ENCODE peak calls at places on chromosomes 12 and 14, in four cellular contexts. X is stomach, S is gastrocnemius medialis, Q is H1. V is an unnamed sample. For H3K9me3, the result is how much of the 10 kb centered on the place peaks cover.

GRCh38 chr14:61616524-61617185 is 78.7 kb upstream of the HIF1A start:
- DNase-seq in X (no peak), S (no peak), Q (no peak), V (peak)

GRCh38 chr12:78977463-78977862 is 112.9 kb downstream of the SYT1 start:
- DNase-seq in S (no peak), Q (no peak), X (no peak), V (no peak)

GRCh38 chr14:81837304-81837703 is 303.7 kb upstream of the SEL1L start:
- DNase-seq in S (no peak), X (no peak), Q (no peak), V (no peak)

GRCh38 chr12:106602071-106602470 is 19.3 kb downstream of the RFX4 start:
- DNase-seq in S (no peak), Q (no peak), X (no peak), V (no peak)

GRCh38 chr14:53209370-53209769 is 56.2 kb upstream of the DDHD1 start:
- DNase-seq in Q (no peak), S (no peak), X (no peak), V (no peak)

GRCh38 chr14:60151715-60152114 is 13.5 kb downstream of the DHRS7 start:
- DNase-seq in Q (no peak), S (peak), X (peak), V (peak)

GRCh38 chr14:78254911-78255431 is 84.8 kb downstream of the NRXN3 start:
- DNase-seq in S (no peak), X (no peak), Q (no peak), V (peak)

GRCh38 chr12:127060310-127060847 is 1206.6 kb upstream of the TMEM132C start:
- DNase-seq in Q (no peak), X (no peak), S (no peak), V (no peak)

GRCh38 chr12:7374423-7375144 is 69.4 kb downstream of the CD163L1 start:
- DNase-seq in S (no peak), X (no peak), Q (peak), V (peak)

GRCh38 chr12:57454566-57455373 is at the start of gene INHBE:
- DNase-seq in X (no peak), Q (peak), S (peak), V (no peak)

GRCh38 chr14:55721353-55721752 is 141.3 kb downstream of the KTN1 start:
- DNase-seq in X (no peak), S (no peak), Q (no peak), V (peak)

GRCh38 chr12:119208626-119209061 is 29.9 kb downstream of the HSPB8 start:
- DNase-seq in S (peak), X (peak), Q (no peak), V (no peak)

GRCh38 chr14:105861985-105862465 is 335.6 kb downstream of the TMEM121 start:
- DNase-seq in Q (no peak), S (no peak), X (peak), V (no peak)

GRCh38 chr14:28301179-28301578 is 465.4 kb upstream of the FOXG1 start:
- DNase-seq in Q (no peak), X (no peak), S (no peak), V (no peak)

GRCh38 chr12:95083938-95084337 is 10.5 kb upstream of the NR2C1 start:
- DNase-seq in Q (peak), S (peak), X (no peak), V (no peak)

GRCh38 chr14:95300002-95300696 is 19.6 kb downstream of the CLMN start:
- DNase-seq in X (no peak), S (no peak), Q (no peak), V (no peak)

GRCh38 chr12:124252964-124253363 is 41.9 kb upstream of the RFLNA start:
- DNase-seq in Q (no peak), X (no peak), S (no peak), V (no peak)

GRCh38 chr12:27696864-27697564 is 767 bp downstream of the REP15 start:
- DNase-seq in Q (no peak), X (no peak), S (no peak), V (no peak)

GRCh38 chr12:5796171-5797091 is 148.6 kb downstream of the ANO2 start:
- DNase-seq in X (peak), Q (no peak), S (no peak), V (no peak)

GRCh38 chr12:117836999-117837736 is 131.6 kb downstream of the KSR2 start:
- DNase-seq in X (peak), S (peak), Q (peak), V (peak)

GRCh38 chr12:122889658-122890561 is 6.0 kb downstream of the VPS37B start:
- DNase-seq in S (no peak), X (no peak), Q (no peak), V (no peak)

DNA sequence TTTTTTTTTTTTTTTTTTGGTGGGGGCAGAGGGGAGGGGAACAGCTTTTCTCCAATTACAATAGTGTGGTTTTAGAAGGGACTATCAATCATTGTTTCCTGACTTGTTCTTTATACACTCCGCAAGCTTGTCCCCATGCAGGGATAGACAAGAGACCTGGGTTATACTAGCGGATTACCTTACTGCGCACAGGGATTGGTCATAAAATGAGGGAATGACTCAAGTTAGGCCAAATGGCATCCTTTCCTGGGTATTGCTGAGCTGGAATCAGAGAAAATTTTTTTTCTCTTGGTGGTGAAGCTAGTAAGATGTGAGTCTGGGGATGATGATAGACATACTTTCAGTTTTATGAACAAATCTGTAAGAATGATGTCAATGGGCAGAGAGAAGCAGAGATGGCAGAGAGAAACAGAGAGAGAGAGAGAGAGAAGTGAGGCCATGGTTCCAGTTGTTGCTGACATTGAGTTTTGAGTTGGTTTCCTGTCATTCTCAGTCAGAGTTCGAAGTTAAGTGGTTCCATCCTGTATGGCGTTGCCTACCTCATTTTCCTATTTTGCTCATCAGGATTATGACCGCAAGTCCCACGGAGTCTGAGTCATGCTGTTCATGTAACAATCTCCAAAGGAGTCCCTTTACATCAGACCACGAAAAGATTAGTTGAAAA is 59.1 kb upstream of the OTOGL start:
- DNase-seq in S (no peak), Q (no peak), X (no peak), V (no peak)
- H3K27ac ChIP-seq in S (no peak), Q (no peak), X (peak), V (peak)

DNA sequence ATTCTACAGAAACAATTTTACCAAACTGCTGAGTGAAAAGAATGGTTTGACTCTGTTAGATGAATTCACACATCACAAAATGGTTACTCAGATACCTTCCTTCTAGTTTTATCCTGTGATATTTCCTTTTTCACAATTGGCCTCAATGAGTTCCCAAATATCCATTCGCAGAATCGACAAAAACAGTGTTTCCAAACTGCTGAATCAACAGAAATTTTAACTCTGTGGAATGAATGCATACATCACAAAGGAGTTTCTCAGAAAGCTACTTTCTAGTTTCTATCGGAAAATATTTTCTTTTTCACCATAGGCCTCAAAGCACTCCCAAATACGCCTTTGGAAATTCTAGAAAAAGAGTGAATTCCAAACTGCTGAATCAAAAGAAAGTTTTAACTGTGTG is 525.0 kb downstream of the ALG10 start:
- DNase-seq in X (no peak), Q (no peak), S (no peak), V (no peak)
- H3K9me3 ChIP-seq in X (half or more), Q (half or more), S (under half), V (under half)

GRCh38 chr14:90278199-90279175 is 22.1 kb downstream of the PSMC1 start:
- DNase-seq in Q (no peak), X (no peak), S (peak), V (peak)
- H3K4me3 ChIP-seq in Q (no peak), X (no peak), S (no peak), V (no peak)

DNA sequence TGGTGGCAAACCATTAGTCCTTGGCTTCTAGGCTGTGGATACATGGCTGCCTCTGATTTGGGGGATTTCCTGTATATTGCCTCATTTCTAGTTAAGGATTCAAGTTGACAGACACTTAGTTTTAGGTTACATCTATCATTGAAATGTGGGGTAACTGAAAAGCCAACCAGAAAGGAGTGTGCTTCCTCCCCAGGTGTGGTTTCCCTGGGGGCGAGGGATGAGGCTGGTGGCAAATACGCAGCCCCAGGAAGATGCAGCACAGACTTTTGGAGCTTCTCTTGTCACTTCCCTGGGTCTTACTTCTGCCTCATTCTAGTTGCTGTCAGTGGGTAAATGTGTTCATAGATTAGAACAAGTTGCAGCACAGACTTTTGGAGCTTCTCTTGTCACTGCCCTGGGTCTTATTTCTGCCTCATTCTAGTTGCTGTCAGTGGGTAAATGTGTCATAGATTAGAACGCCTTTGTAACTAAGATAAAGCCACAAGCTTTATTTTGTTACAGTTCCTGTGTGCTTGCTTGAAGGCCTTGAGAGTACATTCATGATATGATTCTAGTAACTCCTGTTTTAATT is 85.1 kb downstream of the BORCS5 start:
- DNase-seq in Q (no peak), X (no peak), S (no peak), V (no peak)
- H3K27ac ChIP-seq in Q (no peak), X (peak), S (peak), V (no peak)

DNA sequence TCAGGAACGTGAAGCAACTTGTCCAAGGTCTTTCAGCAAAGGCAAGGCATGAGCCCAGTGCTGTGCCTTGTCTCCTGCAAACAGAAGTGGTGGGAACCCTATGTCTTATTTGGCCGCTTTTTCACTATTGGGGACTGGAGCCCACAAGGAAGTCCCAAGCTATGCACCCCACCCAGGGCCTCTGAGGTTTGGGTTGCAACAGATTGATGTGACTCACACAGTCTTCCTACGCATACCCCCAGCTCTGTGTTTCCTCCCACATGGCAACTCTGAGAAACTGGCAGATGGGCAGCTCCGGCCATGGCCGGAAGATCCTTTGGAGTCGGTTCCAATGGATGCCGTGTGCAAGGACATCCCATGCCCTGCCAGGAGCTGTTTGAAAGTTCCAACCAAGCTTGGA is 28.3 kb upstream of the CMKLR1 start:
- DNase-seq in X (no peak), S (peak), Q (no peak), V (no peak)
- H3K9me3 ChIP-seq in X (under half), S (under half), Q (under half), V (under half)

DNA sequence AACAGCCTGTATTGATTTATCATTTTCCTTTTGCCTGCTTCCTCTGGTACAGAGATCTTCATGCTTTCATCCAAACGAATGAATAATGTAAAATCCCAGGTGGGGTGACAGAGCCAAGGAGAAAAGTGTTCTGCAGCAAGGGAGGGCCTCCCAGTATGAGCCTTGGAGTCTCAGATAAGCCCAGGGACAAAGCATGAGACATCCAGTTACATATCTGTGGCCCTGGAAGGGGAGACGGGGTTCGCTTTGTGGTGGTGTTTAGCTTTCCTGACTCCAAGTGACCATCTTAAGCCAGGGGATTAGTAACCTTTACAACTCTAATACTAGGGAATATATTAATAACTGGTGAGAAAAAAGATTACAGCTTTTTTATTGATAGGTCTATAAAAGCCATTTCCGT is 177.1 kb downstream of the ETV6 start:
- DNase-seq in S (no peak), X (no peak), Q (no peak), V (no peak)
- H3K4me3 ChIP-seq in S (no peak), X (no peak), Q (no peak), V (no peak)

DNA sequence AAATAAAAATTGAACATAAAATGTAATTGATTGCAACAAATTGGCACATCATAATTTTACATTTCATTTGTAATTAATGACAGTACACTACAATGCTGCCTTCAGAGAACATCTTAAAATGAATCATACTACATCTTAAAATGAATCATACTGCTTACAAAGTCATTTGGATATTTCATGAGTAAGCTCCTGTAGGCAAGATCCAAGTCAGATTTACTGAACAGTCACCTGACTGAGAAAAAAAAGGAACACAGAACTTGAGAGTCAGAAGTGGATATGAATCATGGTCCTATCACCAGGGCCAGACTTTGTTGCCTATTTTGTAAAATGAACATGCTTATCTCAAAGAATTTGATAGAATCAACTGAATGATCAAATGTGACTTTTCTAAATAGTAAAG is 32.7 kb upstream of the FBLN5 start:
- DNase-seq in Q (no peak), X (no peak), S (no peak), V (peak)
- H3K27ac ChIP-seq in Q (no peak), X (no peak), S (peak), V (no peak)

DNA sequence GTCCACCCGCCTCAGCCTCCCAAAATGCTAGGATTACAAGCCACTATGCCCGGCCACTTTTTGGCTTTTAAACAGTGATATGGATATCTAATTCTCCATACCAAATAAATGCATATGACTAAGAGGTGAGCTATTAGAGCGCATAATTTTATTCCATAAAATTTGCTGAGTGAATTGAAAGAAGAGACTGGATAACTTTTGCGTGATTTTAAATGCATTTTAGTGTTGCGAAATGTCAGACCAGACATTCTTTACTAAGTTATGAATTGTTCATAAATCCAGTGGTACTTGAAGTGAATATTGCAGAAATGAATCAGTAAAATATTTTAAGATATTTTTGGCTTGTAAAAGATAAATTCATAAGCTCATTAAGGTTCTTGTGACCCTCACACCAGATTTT is 50.9 kb upstream of the DIP2B start:
- DNase-seq in S (no peak), X (no peak), Q (no peak), V (no peak)
- H3K9me3 ChIP-seq in S (under half), X (under half), Q (under half), V (under half)